ENCODE peak calls at places on chromosomes 16 and 17, in four cellular contexts. A is fibroblast of lung, Q is bronchial epithelial cell, Z is ascending aorta. F is an unnamed sample.
A peak's percentile ranks its signal among the peaks of the same experiment; 100 is the strongest.

GRCh38 chr16:90019543-90020259 is 445 bp upstream of the DBNDD1 start:
- DNase-seq in Q (peak; percentile 56), A (peak; percentile 86), Z (no peak), F (peak; percentile 93)

GRCh38 chr17:75642221-75643032 is 9.2 kb downstream of the SMIM5 start:
- DNase-seq in A (no peak), Z (no peak), Q (peak; percentile 40), F (no peak)

GRCh38 chr17:78759203-78759968 is 22.7 kb downstream of the CYTH1 start:
- DNase-seq in Q (no peak), Z (no peak), A (peak; percentile 76), F (no peak)

GRCh38 chr17:46038937-46039336 is 39.9 kb downstream of the STH start:
- DNase-seq in A (no peak), Q (no peak), Z (no peak), F (no peak)

GRCh38 chr17:16037636-16038035 is 38.0 kb downstream of the TTC19 start:
- DNase-seq in Z (no peak), A (peak; percentile 54), Q (peak; percentile 14), F (no peak)

GRCh38 chr17:43578699-43579569 is 32.8 kb upstream of the ETV4 start:
- DNase-seq in A (peak; percentile 70), Q (peak; percentile 42), Z (no peak), F (peak; percentile 60)

GRCh38 chr16:23107878-23108277 is 41.4 kb downstream of the USP31 start:
- DNase-seq in Q (peak; percentile 11), Z (no peak), A (peak; percentile 42), F (no peak)

GRCh38 chr17:58158181-58158580 is 8.6 kb upstream of the OR4D2 start:
- DNase-seq in A (no peak), Q (no peak), Z (no peak), F (no peak)

GRCh38 chr17:50209472-50210248 is 8.2 kb upstream of the COL1A1 start:
- DNase-seq in Z (peak; percentile 95), Q (no peak), A (peak; percentile 100), F (no peak)

GRCh38 chr17:81242421-81243332 is 3.6 kb downstream of the NDUFAF8 start:
- DNase-seq in Z (no peak), Q (no peak), A (no peak), F (no peak)

GRCh38 chr17:12995896-12996295 is 21.9 kb downstream of the ELAC2 start:
- DNase-seq in Z (no peak), Q (no peak), A (no peak), F (no peak)

GRCh38 chr17:52740006-52740405 is 581.5 kb upstream of the CA10 start:
- DNase-seq in Z (no peak), A (no peak), Q (no peak), F (no peak)

GRCh38 chr16:85832578-85833539 is 33.4 kb downstream of the COX4I1 start:
- DNase-seq in Q (no peak), A (no peak), Z (no peak), F (peak; percentile 77)

GRCh38 chr16:65375651-65376050 is 253.8 kb upstream of the CDH11 start:
- DNase-seq in Z (no peak), A (peak; percentile 37), Q (peak; percentile 92), F (no peak)

GRCh38 chr16:72986011-72986410 is 61.9 kb downstream of the ZFHX3 start:
- DNase-seq in Q (no peak), A (no peak), Z (peak; percentile 76), F (no peak)

GRCh38 chr17:64441772-64442549 is 7.0 kb upstream of the MILR1 start:
- DNase-seq in Q (peak; percentile 64), A (peak; percentile 40), Z (peak; percentile 69), F (no peak)

GRCh38 chr17:38798614-38799500 is 499 bp downstream of the PIP4K2B start:
- DNase-seq in Q (no peak), A (peak; percentile 58), Z (peak; percentile 75), F (no peak)

GRCh38 chr16:51374346-51374745 is 223.3 kb upstream of the SALL1 start:
- DNase-seq in Q (peak; percentile 22), Z (no peak), A (peak; percentile 91), F (no peak)
- TF ChIP-seq CTCF in Q (no peak), Z (no peak), A (no peak), F (no peak)

DNA sequence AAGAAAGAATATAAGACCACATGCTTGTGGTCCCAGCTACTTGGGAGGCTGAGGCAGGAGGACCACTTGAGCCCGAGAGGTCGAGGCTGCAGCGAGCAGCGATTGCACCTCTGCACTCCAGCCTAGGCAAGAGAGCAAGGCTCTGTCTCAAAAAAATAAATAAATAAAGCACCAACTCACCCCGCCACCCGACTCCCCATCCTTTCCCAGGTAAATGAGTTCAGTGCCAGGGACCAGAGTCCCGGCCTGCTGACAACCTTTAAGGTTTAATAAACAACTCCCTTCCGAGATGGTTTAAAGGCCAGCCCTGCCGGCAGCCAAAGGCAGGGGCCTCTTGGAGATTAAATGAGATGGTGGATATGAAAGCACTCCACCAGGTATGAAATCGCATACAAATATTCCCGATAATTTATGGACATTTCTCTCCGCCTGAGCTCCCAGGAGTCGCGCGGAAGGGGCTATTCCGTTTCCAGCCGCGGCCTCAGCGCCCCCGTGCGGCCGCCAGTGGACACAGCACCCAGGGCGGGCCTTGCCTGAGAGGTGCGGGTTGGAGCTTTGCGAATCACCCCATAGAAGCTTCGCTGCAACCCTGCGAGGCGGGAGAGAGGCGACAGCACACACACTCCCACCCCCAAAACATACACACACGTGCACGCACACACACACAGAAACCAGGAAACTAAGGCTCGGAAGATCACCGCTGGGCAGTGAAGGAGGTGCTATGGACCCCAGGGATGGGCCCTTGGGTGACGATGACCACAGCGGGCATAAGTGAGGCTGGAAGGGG is 4.0 kb upstream of the RPL38 start:
- DNase-seq in Z (peak; percentile 79), A (peak; percentile 26), Q (peak; percentile 30), F (peak; percentile 76)
- TF ChIP-seq CTCF in Z (peak; percentile 93), A (peak; percentile 95), Q (peak; percentile 97), F (peak; percentile 88)

DNA sequence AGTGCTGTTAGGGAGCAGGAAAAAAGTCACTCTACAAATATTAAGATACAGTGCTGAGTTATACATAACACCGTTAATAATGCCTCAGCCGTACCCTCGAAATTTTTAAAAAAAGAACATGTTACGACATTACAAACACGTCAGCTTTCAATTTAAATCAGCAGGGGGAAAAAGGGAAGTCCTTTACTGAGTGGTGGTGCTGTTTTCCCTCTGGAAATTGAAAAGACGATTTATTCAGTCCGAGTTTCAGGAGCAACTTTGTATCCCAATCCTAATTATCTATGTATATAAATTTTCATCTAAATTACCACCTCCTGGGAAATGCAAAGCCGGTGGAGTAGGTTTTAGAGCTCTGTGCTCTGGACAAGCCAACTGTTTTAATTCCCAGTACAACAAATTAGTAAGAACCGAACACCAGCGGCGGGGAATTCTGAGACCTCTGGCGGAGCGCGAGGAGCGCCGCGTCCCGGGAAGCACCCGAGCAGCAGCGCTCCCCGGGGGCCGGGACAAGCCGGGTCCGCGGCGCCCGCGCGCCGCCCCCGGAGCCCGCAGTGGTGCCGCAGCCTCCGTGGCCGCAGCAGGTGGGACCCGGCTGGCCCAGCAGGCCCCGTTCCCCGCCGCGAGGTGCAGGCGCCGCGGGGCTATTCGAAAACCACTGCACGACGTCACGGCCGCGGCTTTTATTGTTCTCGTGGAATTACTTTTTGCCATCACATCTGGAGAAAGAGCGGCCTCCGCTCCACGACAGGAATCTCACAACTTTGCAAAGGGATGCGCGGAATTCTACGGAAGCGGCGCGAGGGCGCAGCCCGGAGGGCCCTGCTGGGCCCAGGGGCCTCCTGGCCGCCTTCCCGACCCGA is 1.0 kb downstream of the NETO2 start:
- DNase-seq in Q (peak; percentile 55), A (peak; percentile 44), Z (no peak), F (peak; percentile 77)
- TF ChIP-seq CTCF in Q (peak; percentile 4), A (no peak), Z (no peak), F (peak; percentile 1)

GRCh38 chr17:27778193-27778592 is 22.1 kb downstream of the NOS2 start:
- DNase-seq in A (peak; percentile 91), Z (no peak), Q (peak; percentile 54), F (no peak)

GRCh38 chr17:27780441-27781404 is 19.6 kb downstream of the NOS2 start:
- DNase-seq in Z (no peak), Q (no peak), A (no peak), F (no peak)

GRCh38 chr17:27782791-27783206 is 17.5 kb downstream of the NOS2 start:
- DNase-seq in Z (no peak), A (no peak), Q (no peak), F (no peak)

GRCh38 chr17:27771576-27771975 is 28.8 kb downstream of the NOS2 start:
- DNase-seq in A (no peak), Q (no peak), Z (no peak), F (no peak)

DNA sequence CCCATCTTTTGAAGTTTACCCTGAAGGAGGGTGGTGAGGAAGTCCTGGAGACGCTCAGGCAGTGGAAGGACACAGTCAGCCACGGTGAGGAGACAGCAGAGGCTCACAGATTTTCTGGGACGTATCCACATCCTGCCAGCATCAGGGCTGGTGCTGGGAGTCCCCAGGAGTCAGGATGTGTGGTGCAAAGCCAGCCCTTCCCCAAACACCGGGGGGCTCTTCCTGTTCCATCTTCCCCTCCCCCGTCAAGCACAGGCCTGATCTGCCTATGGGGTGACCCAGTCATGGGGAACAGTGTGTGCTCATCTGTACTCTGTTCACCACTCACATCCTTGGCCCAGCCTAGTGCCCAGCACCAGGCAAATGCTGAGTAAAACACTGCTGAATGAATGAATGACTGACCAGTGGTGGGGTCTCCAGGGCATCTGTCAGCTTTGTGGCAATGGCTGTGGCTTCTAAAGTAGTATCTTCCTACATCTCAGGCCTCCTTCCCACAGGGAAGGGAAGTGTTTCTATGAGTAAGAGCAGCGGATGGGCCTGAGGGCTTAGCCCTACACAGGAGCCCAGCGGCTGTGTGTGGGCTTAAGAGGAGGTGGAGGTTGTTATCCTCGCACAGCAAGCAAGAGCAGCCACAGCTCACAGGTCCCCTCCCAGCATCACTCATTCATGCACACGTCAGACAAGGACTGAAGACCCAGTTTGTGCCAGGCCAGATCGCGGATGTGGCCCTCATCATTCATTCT is 23.3 kb downstream of the NOS2 start:
- DNase-seq in Z (no peak), A (no peak), Q (no peak), F (no peak)
- TF ChIP-seq CTCF in Z (no peak), A (no peak), Q (no peak), F (no peak)

GRCh38 chr17:35614835-35615234 is 27.7 kb downstream of the AP2B1 start:
- DNase-seq in Z (no peak), Q (no peak), A (no peak), F (no peak)

GRCh38 chr17:35609831-35610230 is 22.7 kb downstream of the AP2B1 start:
- DNase-seq in Z (no peak), Q (no peak), A (no peak), F (no peak)

GRCh38 chr17:35617505-35617904 is 30.4 kb downstream of the AP2B1 start:
- DNase-seq in Z (no peak), Q (no peak), A (no peak), F (no peak)

GRCh38 chr17:35616506-35616905 is 29.4 kb downstream of the AP2B1 start:
- DNase-seq in Q (no peak), A (no peak), Z (no peak), F (no peak)

DNA sequence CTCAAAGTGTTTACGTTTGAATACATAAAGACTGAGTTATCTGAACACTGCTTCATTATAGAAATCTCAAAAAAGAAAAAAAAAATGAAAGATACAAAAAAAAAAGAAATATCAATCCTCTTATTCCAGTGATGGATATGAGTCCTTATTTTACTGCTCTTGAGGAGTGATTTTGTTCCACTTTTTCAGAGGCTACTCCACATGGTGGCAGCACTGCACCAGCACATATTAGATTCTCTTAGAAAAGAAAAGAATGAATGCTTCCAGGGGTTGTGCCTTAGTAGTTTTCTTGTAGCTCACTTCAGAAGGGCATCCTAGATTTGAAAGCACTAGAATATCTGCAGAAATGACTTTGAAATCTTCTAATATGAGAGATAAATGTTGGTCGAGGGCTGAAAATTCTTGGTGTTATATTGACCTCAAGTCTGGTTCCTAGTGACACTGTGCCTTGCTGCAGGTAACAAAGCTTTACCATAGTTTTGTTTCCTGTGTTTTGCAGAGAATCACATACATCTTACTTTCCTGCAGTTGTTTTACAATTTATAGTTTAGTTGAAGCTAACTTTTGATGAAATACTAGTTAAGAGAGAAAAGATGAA is 25.9 kb downstream of the AP2B1 start:
- DNase-seq in A (peak; percentile 33), Z (no peak), Q (peak; percentile 39), F (no peak)
- TF ChIP-seq CTCF in A (peak; percentile 80), Z (peak; percentile 59), Q (peak; percentile 50), F (peak; percentile 37)

GRCh38 chr17:19812407-19812806 is 55.3 kb downstream of the ULK2 start:
- DNase-seq in Z (no peak), Q (no peak), A (no peak), F (no peak)
- TF ChIP-seq CTCF in Z (no peak), Q (peak; percentile 6), A (peak; percentile 49), F (no peak)

F was measured in GM20000.